ENCODE peak calls at places on chromosomes 7 and 10, in six cellular contexts. T is MM.1S, Y is HCT116, L is sigmoid colon, Q is pancreas, R is GM23338. H is an unnamed sample.

GRCh38 chr7:130874071-130874915 is 140.3 kb upstream of the KLF14 start:
- DNase-seq in Q (no peak), Y (no peak), R (no peak), L (no peak), T (no peak), H (no peak)

GRCh38 chr10:115936926-115937755 is 335.9 kb downstream of the GFRA1 start:
- DNase-seq in Y (no peak), T (no peak), L (no peak), R (no peak), Q (no peak), H (no peak)

GRCh38 chr10:14023612-14024348 is 306.9 kb downstream of the FRMD4A start:
- DNase-seq in Y (no peak), L (no peak), Q (no peak), T (no peak), R (peak; percentile 19), H (no peak)

GRCh38 chr10:8835453-8836167 is 781.1 kb downstream of the GATA3 start:
- DNase-seq in L (no peak), R (no peak), T (no peak), Y (no peak), Q (no peak), H (no peak)

GRCh38 chr7:111499027-111499426 is 63.3 kb downstream of the IMMP2L start:
- DNase-seq in R (no peak), Q (no peak), Y (peak; percentile 7), T (no peak), L (no peak), H (no peak)

GRCh38 chr10:27328946-27329345 is 88.3 kb upstream of the ACBD5 start:
- DNase-seq in T (no peak), L (no peak), R (no peak), Y (no peak), Q (no peak), H (no peak)

GRCh38 chr7:124412531-124412930 is 353.1 kb downstream of the GPR37 start:
- DNase-seq in T (no peak), L (no peak), Q (no peak), R (no peak), Y (no peak), H (no peak)

GRCh38 chr10:77687018-77687417 is 49.4 kb upstream of the KCNMA1 start:
- DNase-seq in T (no peak), L (no peak), Y (no peak), Q (no peak), R (no peak), H (no peak)

GRCh38 chr10:78181381-78182055 is 147.9 kb downstream of the RPS24 start:
- DNase-seq in Q (no peak), T (no peak), Y (no peak), L (no peak), R (no peak), H (no peak)

GRCh38 chr7:22860337-22860736 is 37.7 kb upstream of the TOMM7 start:
- DNase-seq in R (no peak), L (no peak), T (no peak), Q (no peak), Y (no peak), H (no peak)

DNA sequence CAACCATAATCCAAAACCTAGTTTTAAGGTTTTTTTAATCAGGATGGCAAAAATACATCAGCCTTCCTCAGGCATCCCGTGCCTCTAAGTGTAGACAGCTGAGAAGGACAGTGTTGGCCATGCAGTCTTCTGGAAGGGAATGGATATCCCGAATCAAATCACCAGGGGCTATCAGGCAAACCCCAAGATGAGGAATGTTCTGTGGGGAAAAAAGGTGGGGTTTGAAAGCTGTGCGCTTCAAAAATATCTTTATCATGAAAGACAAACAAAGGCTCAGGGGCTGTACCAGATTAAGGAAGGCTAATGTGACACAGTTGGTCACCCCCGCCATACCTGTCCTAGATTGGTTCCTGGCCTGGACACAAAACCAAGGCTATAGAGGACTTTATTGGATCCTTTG is 5.4 kb downstream of the TMEM273 start:
- DNase-seq in Y (no peak), L (no peak), R (no peak), Q (no peak), T (no peak), H (no peak)
- H3K4me1 ChIP-seq in Y (peaks cover 2% of the 10 kb centered on the region), L (no peaks in the 10 kb centered on the region), R (no peaks in the 10 kb centered on the region), Q (no peaks in the 10 kb centered on the region), T (no peaks in the 10 kb centered on the region), H (peaks cover 84% of the 10 kb centered on the region)

GRCh38 chr7:134905375-134905774 is 80.9 kb upstream of the AGBL3 start:
- DNase-seq in Q (peak; percentile 4), T (no peak), L (peak; percentile 90), R (no peak), Y (no peak), H (no peak)
- TF ChIP-seq CTCF in Q (no peak), T (no peak), L (no peak), R (no peak), Y (no peak), H (peak; percentile 33)

GRCh38 chr10:98035599-98035998 is 5.2 kb upstream of the CRTAC1 start:
- DNase-seq in Q (no peak), T (no peak), R (no peak), L (no peak), Y (no peak), H (no peak)
- H3K27me3 ChIP-seq in Q (no peaks in the 10 kb centered on the region), T (peaks cover 58% of the 10 kb centered on the region), R (peaks cover 91% of the 10 kb centered on the region), L (peaks cover 3% of the 10 kb centered on the region), Y (peaks cover 55% of the 10 kb centered on the region), H (peaks cover 79% of the 10 kb centered on the region)

GRCh38 chr7:107936312-107936711 is 45.3 kb downstream of the DLD start:
- DNase-seq in L (no peak), R (no peak), Y (no peak), T (no peak), Q (no peak), H (no peak)

GRCh38 chr7:107938448-107939250 is 47.7 kb downstream of the DLD start:
- DNase-seq in T (no peak), R (no peak), Y (no peak), L (peak; percentile 88), Q (no peak), H (no peak)

GRCh38 chr7:107934991-107935770 is 44.2 kb downstream of the DLD start:
- DNase-seq in Q (no peak), Y (no peak), R (peak; percentile 28), L (no peak), T (no peak), H (no peak)

GRCh38 chr7:107939472-107940145 is 48.6 kb downstream of the DLD start:
- DNase-seq in Y (no peak), T (no peak), L (peak; percentile 90), R (no peak), Q (no peak), H (peak; percentile 63)

DNA sequence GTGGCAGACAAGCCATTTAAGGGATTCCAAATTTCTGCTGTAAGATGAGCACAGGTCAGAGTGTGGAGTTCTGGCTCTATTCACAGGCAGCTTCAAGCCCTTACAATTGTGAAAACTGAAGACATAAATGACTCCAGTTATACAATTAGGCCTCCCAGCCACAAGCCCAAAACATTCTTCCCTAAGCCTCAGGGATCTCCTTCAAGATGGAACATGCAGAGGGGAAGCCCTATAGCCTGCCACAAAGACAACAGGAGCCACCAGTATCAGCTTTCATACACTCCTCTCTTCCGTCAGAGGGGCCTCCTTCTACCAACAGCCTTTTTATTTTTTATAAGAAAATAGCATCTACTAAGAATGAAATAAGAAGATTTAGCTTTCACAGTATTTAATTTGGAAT is 46.5 kb downstream of the DLD start:
- DNase-seq in R (no peak), Q (no peak), L (no peak), T (no peak), Y (no peak), H (no peak)
- H3K4me1 ChIP-seq in R (peaks cover 40% of the 10 kb centered on the region), Q (no peaks in the 10 kb centered on the region), L (no peaks in the 10 kb centered on the region), T (no peaks in the 10 kb centered on the region), Y (peaks cover 3% of the 10 kb centered on the region), H (peaks cover 76% of the 10 kb centered on the region)

GRCh38 chr7:78020874-78021249 is 222.3 kb downstream of the PHTF2 start:
- DNase-seq in Q (no peak), R (no peak), L (no peak), Y (no peak), T (no peak), H (no peak)
- TF ChIP-seq CTCF in Q (no peak), R (no peak), L (no peak), Y (no peak), T (no peak), H (no peak)

GRCh38 chr10:96401036-96401435 is 42.2 kb upstream of the OPALIN start:
- DNase-seq in T (no peak), R (no peak), Q (no peak), L (no peak), Y (no peak), H (no peak)
- H3K27me3 ChIP-seq in T (peaks cover 14% of the 10 kb centered on the region), R (no peaks in the 10 kb centered on the region), Q (no peaks in the 10 kb centered on the region), L (no peaks in the 10 kb centered on the region), Y (peaks cover 31% of the 10 kb centered on the region), H (no peaks in the 10 kb centered on the region)

H was measured in heart right ventricle.